ENCODE peak calls at places on chromosomes 11 and 22, in six cellular contexts. A is testis, H is transverse colon, V is stomach, S is adrenal gland, R is tibial nerve. Y is an unnamed sample.

GRCh38 chr22:20873215-20873614 is 14.4 kb downstream of the SNAP29 start:
- DNase-seq in A (no peak), H (no peak), V (no peak), S (no peak), R (no peak), Y (no peak)

GRCh38 chr22:35625763-35626162 is 8.6 kb upstream of the MB start:
- DNase-seq in A (no peak), H (no peak), V (no peak), S (no peak), R (no peak), Y (no peak)

GRCh38 chr11:100738701-100739100 is 51.6 kb downstream of the ARHGAP42 start:
- DNase-seq in A (no peak), H (no peak), V (no peak), S (peak), R (no peak), Y (no peak)

GRCh38 chr11:132072044-132072879 is 701.8 kb downstream of the NTM start:
- DNase-seq in A (no peak), H (no peak), V (no peak), S (no peak), R (no peak), Y (no peak)

GRCh38 chr11:106468531-106468930 is 391.1 kb downstream of the AASDHPPT start:
- DNase-seq in A (no peak), H (no peak), V (no peak), S (no peak), R (no peak), Y (no peak)

GRCh38 chr11:132116516-132116915 is 746.1 kb downstream of the NTM start:
- DNase-seq in A (no peak), H (no peak), V (no peak), S (no peak), R (no peak), Y (no peak)

GRCh38 chr11:118200901-118201680 is 23.7 kb downstream of the JAML start:
- DNase-seq in A (no peak), H (no peak), V (no peak), S (no peak), R (no peak), Y (no peak)

GRCh38 chr11:108732395-108732794 is 67.5 kb downstream of the DDX10 start:
- DNase-seq in A (no peak), H (no peak), V (no peak), S (no peak), R (no peak), Y (peak)

GRCh38 chr11:126945319-126945718 is 55.3 kb downstream of the KIRREL3 start:
- DNase-seq in A (no peak), H (no peak), V (no peak), S (no peak), R (no peak), Y (no peak)

GRCh38 chr22:45781459-45781858 is 109.8 kb downstream of the ATXN10 start:
- DNase-seq in A (no peak), H (no peak), V (no peak), S (no peak), R (no peak), Y (no peak)

GRCh38 chr11:85679581-85679980 is 6.4 kb downstream of the CCDC89 start:
- DNase-seq in A (no peak), H (no peak), V (no peak), S (peak), R (no peak), Y (no peak)

GRCh38 chr11:85680897-85681296 is 5.1 kb downstream of the CCDC89 start:
- DNase-seq in A (no peak), H (no peak), V (no peak), S (peak), R (no peak), Y (no peak)

GRCh38 chr11:85685131-85685819 is 720 bp downstream of the CCDC89 start:
- DNase-seq in A (peak), H (no peak), V (no peak), S (no peak), R (no peak), Y (no peak)

GRCh38 chr11:85685820-85686459 is at the start of gene CCDC89:
- DNase-seq in A (peak), H (peak), V (peak), S (peak), R (peak), Y (peak)

DNA sequence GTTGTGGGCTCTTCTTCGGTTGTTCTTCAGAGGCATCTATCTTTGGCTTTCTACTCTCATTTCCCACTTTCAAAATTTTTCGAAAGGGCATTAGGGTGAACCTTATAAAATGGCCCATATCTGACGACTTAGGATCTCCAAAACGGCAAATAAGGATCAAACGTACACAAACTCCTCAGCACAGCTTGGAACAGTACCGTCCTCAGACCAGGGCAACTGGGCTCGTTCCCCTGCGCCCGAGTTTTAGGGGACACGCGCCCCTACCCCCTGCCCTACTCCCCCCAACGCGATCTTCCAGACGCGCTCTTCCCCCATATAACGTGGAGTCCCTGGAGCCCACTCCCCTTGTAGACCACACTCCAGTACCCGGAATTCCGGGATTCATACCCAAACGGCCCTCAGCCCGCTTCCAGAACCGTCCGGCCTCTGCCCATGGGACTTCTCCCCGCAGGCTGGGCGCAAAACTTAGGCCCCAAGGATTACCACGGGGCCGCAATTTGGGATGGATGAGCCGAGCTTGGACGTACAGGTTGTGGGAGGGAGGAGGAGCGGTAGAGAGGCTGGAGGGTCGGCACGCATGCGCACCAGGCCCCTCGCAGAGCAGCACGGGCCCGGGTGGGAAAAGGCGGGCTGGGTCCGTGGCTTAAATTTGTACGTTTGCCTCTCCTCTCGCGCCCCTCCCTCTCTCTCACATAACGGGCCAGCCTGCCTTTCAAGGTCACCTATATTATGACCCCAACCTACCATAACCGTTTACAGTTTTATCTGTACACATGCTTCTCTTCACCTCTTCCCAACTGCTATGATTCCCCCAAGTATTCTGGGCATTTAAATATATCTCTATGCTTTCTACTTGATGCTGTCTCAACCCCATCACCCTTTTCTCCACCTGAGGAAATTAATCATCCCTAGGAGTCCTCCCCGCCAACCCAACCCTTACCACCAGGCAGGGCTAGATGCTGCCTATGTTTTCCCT is 3.4 kb downstream of the CCDC89 start:
- DNase-seq in A (peak), H (peak), V (peak), S (peak), R (peak), Y (peak)
- TF ChIP-seq POLR2A in A (no peak), H (peak), V (no peak), S (no peak), R (no peak), Y (peak)

GRCh38 chr11:59142530-59143507 is at the start of gene FAM111A:
- DNase-seq in A (peak), H (peak), V (peak), S (peak), R (peak), Y (peak)
- TF ChIP-seq POLR2A in A (no peak), H (peak), V (peak), S (no peak), R (peak), Y (peak)

GRCh38 chr22:42369250-42370041 is 62.8 kb downstream of the NFAM1 start:
- DNase-seq in A (peak), H (peak), V (peak), S (peak), R (peak), Y (peak)
- TF ChIP-seq POLR2A in A (no peak), H (no peak), V (no peak), S (no peak), R (no peak), Y (no peak)

GRCh38 chr22:38316340-38317236 is 645 bp downstream of the CSNK1E start:
- DNase-seq in A (peak), H (peak), V (peak), S (peak), R (peak), Y (peak)
- TF ChIP-seq POLR2A in A (no peak), H (peak), V (no peak), S (peak), R (no peak), Y (peak)

DNA sequence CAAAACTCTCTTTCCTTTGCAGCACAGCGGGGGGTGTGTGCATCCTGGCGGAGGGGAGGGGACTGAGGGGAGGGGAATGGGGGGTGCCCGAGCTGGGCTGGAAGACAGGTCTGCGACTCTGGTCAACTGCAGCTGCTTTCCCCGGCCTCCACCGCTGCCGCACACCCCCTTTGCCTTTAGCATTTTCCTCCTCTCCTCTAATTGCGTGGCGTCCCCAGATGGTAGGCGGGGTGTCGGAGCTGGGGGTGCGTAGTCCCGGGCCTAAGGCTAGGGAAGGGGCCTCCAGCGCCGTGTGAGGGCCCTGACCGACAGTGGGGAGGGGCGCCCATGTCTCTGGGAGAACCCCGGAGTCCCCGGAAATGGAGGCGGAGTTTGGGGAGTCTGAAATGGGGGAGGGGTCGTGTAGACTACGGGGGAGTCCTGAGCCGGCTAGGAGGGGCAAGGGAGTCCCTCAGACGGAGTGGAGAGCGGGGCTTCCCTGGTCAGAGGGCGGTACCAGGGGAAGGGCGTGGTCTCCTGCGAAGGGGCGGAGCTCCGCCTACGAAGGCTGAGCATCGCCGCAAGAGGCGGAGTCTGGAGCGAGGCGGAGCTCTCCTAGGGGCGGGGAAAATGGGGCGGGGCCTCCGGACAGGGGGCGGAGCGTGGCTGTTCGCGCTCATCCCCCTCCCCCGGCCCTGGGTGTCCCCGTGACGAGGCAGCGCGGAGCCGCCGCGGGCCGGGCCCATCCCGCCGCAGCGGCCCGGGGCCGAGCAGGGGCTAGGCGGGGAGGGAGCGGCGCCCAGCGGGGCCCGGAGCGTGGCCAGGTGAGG is at the start of gene PELI3:
- DNase-seq in A (peak), H (peak), V (peak), S (peak), R (peak), Y (peak)
- TF ChIP-seq POLR2A in A (no peak), H (peak), V (no peak), S (no peak), R (no peak), Y (peak)

GRCh38 chr11:2901196-2901796 is 15.7 kb upstream of the CDKN1C start:
- DNase-seq in A (no peak), H (no peak), V (no peak), S (no peak), R (no peak), Y (no peak)

GRCh38 chr11:2897048-2897447 is 11.5 kb upstream of the CDKN1C start:
- DNase-seq in A (no peak), H (no peak), V (no peak), S (no peak), R (no peak), Y (no peak)

GRCh38 chr11:2899080-2899783 is 13.7 kb upstream of the CDKN1C start:
- DNase-seq in A (no peak), H (no peak), V (no peak), S (peak), R (no peak), Y (peak)

GRCh38 chr11:2896047-2896446 is 10.5 kb upstream of the CDKN1C start:
- DNase-seq in A (no peak), H (no peak), V (no peak), S (no peak), R (no peak), Y (no peak)

GRCh38 chr11:2898366-2899079 is 12.9 kb upstream of the CDKN1C start:
- DNase-seq in A (peak), H (peak), V (peak), S (peak), R (no peak), Y (peak)
- TF ChIP-seq POLR2A in A (no peak), H (no peak), V (no peak), S (no peak), R (no peak), Y (no peak)